ENCODE peak calls at places on chromosomes 11 and 22, in ten cellular contexts. L is HFFc6, W is A549, R is HepG2, X is RWPE1, E is cardiac muscle cell, B is brain microvascular endothelial cell, D is PC-3, S is lung, Y is GM10248. H is an unnamed sample.

GRCh38 chr11:98711011-98711410 is 309.7 kb upstream of the CNTN5 start:
- DNase-seq in X (no peak), L (no peak), B (no peak), D (no peak), Y (no peak), W (no peak), S (no peak), E (peak; percentile 62), R (no peak), H (no peak)

GRCh38 chr11:17822021-17822781 is 87.6 kb downstream of the KCNC1 start:
- DNase-seq in B (peak; percentile 39), R (no peak), L (peak; percentile 53), X (no peak), D (no peak), S (no peak), E (peak; percentile 83), Y (no peak), W (no peak), H (no peak)

GRCh38 chr11:68963779-68964178 is 17.0 kb downstream of the MRGPRD start:
- DNase-seq in D (no peak), W (no peak), S (no peak), E (no peak), R (no peak), X (no peak), L (no peak), B (no peak), Y (no peak), H (peak; percentile 93)

GRCh38 chr11:73297702-73298101 is 10.4 kb upstream of the ARHGEF17 start:
- DNase-seq in X (no peak), B (no peak), E (no peak), L (no peak), R (no peak), D (no peak), S (no peak), Y (no peak), W (no peak), H (no peak)

GRCh38 chr22:24424901-24425775 is 2.3 kb upstream of the ADORA2A start:
- DNase-seq in Y (no peak), W (no peak), S (no peak), E (no peak), B (no peak), D (no peak), L (no peak), X (no peak), R (no peak), H (no peak)

GRCh38 chr11:27347949-27348879 is 14.8 kb downstream of the CCDC34 start:
- DNase-seq in Y (no peak), L (no peak), E (no peak), D (peak; percentile 47), B (no peak), R (no peak), X (no peak), S (no peak), W (no peak), H (no peak)

GRCh38 chr22:35887296-35887875 is 141.2 kb downstream of the RBFOX2 start:
- DNase-seq in Y (no peak), W (no peak), S (no peak), E (no peak), B (no peak), L (no peak), X (no peak), R (no peak), D (peak; percentile 14), H (no peak)

GRCh38 chr22:46865642-46866041 is 103.2 kb downstream of the TBC1D22A start:
- DNase-seq in L (no peak), R (no peak), E (no peak), S (no peak), Y (no peak), X (no peak), D (no peak), W (no peak), B (no peak), H (no peak)

DNA sequence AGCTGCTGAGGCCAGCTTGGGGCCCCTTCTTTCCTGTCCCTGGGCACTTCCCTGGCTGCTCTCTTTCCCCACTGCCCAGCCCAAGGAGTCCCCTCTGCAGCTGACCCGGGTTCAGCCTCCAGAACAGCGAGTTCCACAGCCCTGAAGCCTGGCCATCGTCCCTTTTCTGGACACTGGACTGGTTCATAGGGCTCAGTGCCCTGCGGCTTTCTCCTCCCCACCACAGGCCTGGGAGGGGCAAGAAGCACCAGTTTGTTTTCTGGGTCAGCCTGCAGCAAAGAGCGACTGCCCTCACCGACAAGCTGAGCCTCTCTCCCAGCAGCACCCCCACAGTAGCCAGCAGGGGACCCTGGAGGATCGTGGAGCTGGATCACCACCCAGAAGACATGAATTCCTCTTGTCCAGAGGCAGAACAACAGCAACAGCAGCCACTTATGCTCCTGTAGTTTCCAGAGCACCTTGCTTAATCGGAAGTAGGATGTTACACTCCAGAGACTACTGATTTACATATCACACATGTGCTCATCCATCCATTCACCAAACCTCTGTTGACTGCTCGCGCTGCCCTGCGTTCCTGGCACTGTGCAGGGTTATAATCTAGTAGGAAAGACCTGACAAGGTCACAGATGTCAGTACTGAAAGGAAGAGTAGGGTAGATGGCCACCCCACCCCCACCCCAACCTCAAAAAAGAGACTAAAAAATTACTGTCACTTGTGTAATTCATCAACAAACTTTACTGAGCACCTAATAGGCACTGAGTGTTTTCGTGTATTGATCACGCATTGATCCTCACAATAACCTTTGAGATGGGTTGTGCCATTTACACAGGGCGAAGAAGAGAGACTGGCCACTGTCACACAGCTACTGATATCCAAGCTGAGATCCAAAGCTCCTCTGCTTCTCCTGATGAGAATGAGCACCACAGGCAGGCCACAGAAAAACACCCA is 13.0 kb upstream of the CXCR5 start:
- DNase-seq in S (peak; percentile 37), D (no peak), E (peak; percentile 54), R (peak; percentile 28), Y (peak; percentile 60), B (no peak), X (no peak), L (no peak), W (no peak), H (peak; percentile 96)
- TF ChIP-seq CTCF in S (no peak), D (peak; percentile 12), E (peak; percentile 29), R (peak; percentile 56), Y (no peak), B (peak; percentile 43), X (no peak), L (peak; percentile 24), W (no peak), H (no peak)

DNA sequence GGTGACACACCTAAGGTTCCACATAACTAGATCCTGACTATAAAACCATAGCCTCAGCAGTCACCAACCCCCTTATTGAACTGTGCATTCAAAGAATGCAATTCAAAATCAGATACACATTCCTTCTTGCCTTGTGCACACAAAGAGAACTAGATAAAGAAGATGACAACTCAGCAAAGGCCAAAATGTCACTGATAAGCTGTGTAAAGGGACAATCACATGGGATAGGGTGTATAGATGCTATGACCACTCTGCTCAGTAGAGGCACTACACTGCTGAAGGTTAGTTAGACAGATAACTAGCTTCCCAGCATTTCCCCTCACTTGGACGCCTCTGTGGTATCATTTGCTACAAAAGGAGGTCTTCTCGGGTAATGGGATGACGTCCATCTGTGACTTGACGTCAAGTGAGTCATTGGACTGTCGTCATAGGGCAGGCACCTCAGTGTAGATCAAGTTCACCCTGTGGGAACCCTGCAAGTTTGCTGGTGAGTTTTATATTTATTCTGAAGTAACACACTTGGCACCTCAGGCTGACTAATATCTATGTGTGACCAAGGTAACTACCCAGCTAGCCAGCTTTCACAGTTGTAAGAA is 425.0 kb upstream of the CCDC90B start:
- DNase-seq in E (no peak), W (no peak), Y (no peak), B (no peak), R (peak; percentile 75), D (no peak), S (no peak), X (no peak), L (no peak), H (no peak)
- TF ChIP-seq CTCF in E (no peak), W (no peak), Y (no peak), B (no peak), R (peak; percentile 7), D (peak; percentile 14), S (no peak), X (no peak), L (no peak), H (no peak)

GRCh38 chr22:31754813-31755212 is 994 bp downstream of the DEPDC5 start:
- DNase-seq in S (no peak), Y (no peak), R (peak; percentile 38), W (no peak), B (no peak), D (no peak), L (peak; percentile 6), E (no peak), X (no peak), H (no peak)

GRCh38 chr22:31752096-31752847 is 1.5 kb upstream of the DEPDC5 start:
- DNase-seq in L (no peak), B (no peak), Y (no peak), S (no peak), E (no peak), D (no peak), W (no peak), R (no peak), X (no peak), H (no peak)

GRCh38 chr22:31753005-31753633 is 700 bp upstream of the DEPDC5 start:
- DNase-seq in X (peak; percentile 5), S (peak; percentile 42), Y (peak; percentile 30), E (peak; percentile 40), B (no peak), W (no peak), D (peak; percentile 5), L (peak; percentile 9), R (peak; percentile 87), H (peak; percentile 89)

GRCh38 chr22:31750365-31751284 is 693 bp upstream of the PRR14L start:
- DNase-seq in B (no peak), R (no peak), X (no peak), S (no peak), L (no peak), E (no peak), W (no peak), D (no peak), Y (no peak), H (no peak)

DNA sequence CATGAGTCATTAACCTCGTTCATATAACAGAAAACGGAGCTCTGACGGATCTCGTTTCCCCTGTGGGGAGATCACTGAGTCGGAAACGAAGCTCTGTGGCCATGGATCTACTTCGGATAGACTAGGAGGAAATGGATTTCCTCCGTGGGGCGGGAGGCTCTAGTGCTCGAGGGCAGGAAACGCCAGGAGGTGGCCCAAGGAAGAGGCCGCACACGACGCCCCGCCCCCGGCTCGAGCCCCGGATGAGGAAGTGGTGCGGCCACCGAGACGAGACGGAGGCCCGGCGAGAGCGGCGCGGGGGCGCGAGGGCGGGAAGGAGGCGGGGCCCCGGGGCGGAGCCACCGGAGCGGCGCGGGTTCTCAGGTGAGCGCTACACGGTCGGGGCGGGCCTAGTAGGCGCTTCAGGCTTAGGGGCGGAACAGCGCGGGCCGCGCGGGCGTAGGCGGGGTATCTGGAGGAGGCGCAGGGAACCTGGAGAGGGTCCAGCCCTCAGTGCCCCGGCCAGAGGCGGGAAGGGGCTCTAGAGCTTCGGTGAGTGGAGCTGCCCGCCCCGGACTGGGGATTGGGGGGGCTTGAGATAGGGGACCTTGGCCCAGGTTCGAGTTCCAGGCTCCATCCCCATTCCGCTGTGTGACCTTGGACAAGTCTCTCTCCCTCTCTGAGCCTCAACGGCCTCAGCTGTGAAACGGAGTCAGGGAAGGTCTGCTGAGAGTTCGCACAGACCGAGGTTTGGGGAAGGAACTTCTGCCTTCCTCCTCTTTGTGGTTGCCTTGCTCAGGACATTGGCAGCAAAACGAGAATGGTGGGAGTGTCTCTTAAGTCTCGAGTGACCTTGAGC is at the start of gene DEPDC5:
- DNase-seq in X (peak; percentile 85), W (peak; percentile 69), D (peak; percentile 91), R (peak; percentile 91), Y (peak; percentile 98), E (peak; percentile 96), S (peak; percentile 96), L (peak; percentile 84), B (peak; percentile 83), H (peak; percentile 96)
- TF ChIP-seq CTCF in X (no peak), W (no peak), D (no peak), R (peak; percentile 5), Y (no peak), E (no peak), S (peak; percentile 3), L (no peak), B (no peak), H (no peak)

GRCh38 chr11:8683115-8683807 is 669 bp downstream of the RPL27A start:
- DNase-seq in Y (no peak), X (no peak), R (no peak), L (no peak), B (no peak), D (no peak), E (no peak), S (no peak), W (no peak), H (no peak)

GRCh38 chr11:8681837-8682218 is 637 bp downstream of the TRIM66 start:
- DNase-seq in B (no peak), L (no peak), X (no peak), W (no peak), S (no peak), R (no peak), Y (no peak), D (no peak), E (no peak), H (no peak)

GRCh38 chr11:8685306-8685705 is 2.7 kb downstream of the RPL27A start:
- DNase-seq in E (no peak), R (no peak), Y (no peak), W (no peak), B (no peak), S (no peak), L (no peak), X (no peak), D (no peak), H (peak; percentile 74)

GRCh38 chr11:8684600-8685290 is 2.2 kb downstream of the RPL27A start:
- DNase-seq in Y (no peak), R (no peak), L (no peak), S (no peak), X (no peak), B (no peak), W (no peak), D (no peak), E (no peak), H (no peak)

DNA sequence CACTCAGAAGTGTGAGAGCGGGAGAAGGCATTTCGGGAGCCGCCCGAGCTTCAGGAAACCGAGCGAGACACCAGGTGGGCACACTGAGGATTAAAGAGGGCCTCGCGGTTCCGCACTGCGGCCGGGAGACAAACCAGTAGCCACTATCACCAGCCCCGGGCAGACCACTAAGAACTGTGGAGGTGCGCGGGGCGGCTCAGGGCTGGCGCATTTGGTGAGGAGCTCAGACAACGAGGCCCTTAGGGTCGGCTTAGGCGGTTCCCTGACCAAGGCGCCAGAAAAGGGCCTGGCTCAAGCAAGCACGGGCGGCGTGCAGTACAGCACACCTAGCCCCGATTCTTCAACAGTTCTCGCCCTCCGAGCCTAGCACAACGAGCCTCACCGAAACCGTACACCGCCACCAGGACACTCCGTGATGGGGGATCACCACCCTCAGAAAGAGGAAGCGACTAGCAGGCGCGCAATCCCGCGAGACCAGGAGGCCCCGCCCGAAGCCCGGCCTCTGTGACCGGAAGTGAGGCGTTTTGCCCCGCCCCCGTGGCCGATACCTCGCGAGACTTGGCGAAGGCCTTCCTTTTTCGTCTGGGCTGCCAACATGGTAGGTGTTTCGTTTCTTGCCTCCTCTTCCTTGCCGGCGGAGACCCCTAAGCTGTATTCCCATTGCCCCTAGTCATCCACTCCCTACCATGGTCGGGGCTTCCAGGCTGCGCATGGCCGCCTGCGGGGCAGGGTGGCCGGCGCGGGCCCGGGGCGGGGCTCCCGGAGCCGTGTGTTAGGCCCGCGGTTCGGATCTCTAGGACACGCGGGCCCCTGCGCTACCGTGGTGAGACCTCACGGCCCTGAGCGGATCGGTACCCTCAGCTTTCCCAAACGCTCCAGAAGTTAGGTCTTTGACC is at the start of the genes RPL27A and TRIM66:
- DNase-seq in Y (peak; percentile 94), X (peak; percentile 89), L (peak; percentile 95), E (peak; percentile 97), R (peak; percentile 92), D (peak; percentile 93), B (peak; percentile 97), S (peak; percentile 99), W (peak; percentile 84), H (peak; percentile 97)
- TF ChIP-seq CTCF in Y (no peak), X (no peak), L (peak; percentile 24), E (no peak), R (peak; percentile 26), D (no peak), B (peak; percentile 39), S (no peak), W (no peak), H (no peak)

H was measured in vagina.